ENCODE peak calls at places on chromosomes 12 and 14, in ten cellular contexts. One of them, this sample, is unnamed.

GRCh38 chr14:72916174-72916573 is 10.1 kb upstream of the DCAF4 start:
- DNase-seq in pancreas: no peak
- DNase-seq in NT2/D1: no peak
- DNase-seq in osteocyte: no peak
- DNase-seq in K562: no peak
- DNase-seq in uterus: no peak
- DNase-seq in GDM1: no peak
- DNase-seq in thoracic aorta: no peak
- DNase-seq in anterior cingulate cortex: no peak
- DNase-seq in endothelial cell: no peak
- DNase-seq in this sample: no peak

GRCh38 chr12:54605138-54605970 is 16.9 kb upstream of the PPP1R1A start:
- DNase-seq in pancreas: no peak
- DNase-seq in NT2/D1: no peak
- DNase-seq in osteocyte: no peak
- DNase-seq in K562: no peak
- DNase-seq in uterus: no peak
- DNase-seq in GDM1: no peak
- DNase-seq in thoracic aorta: no peak
- DNase-seq in anterior cingulate cortex: no peak
- DNase-seq in endothelial cell: no peak
- DNase-seq in this sample: no peak

GRCh38 chr14:75427482-75428229 is at the start of gene JDP2:
- DNase-seq in pancreas: peak
- DNase-seq in NT2/D1: no peak
- DNase-seq in osteocyte: peak
- DNase-seq in K562: peak
- DNase-seq in uterus: peak
- DNase-seq in GDM1: peak
- DNase-seq in thoracic aorta: peak
- DNase-seq in anterior cingulate cortex: peak
- DNase-seq in endothelial cell: peak
- DNase-seq in this sample: peak

GRCh38 chr12:104190641-104191176 is 24.9 kb upstream of the TXNRD1 start:
- DNase-seq in pancreas: no peak
- DNase-seq in NT2/D1: no peak
- DNase-seq in osteocyte: no peak
- DNase-seq in K562: no peak
- DNase-seq in uterus: no peak
- DNase-seq in GDM1: no peak
- DNase-seq in thoracic aorta: no peak
- DNase-seq in anterior cingulate cortex: no peak
- DNase-seq in endothelial cell: no peak
- DNase-seq in this sample: no peak

GRCh38 chr14:73149753-73150152 is 13.4 kb downstream of the PSEN1 start:
- DNase-seq in pancreas: no peak
- DNase-seq in NT2/D1: no peak
- DNase-seq in osteocyte: no peak
- DNase-seq in K562: no peak
- DNase-seq in uterus: no peak
- DNase-seq in GDM1: no peak
- DNase-seq in thoracic aorta: no peak
- DNase-seq in anterior cingulate cortex: no peak
- DNase-seq in endothelial cell: no peak
- DNase-seq in this sample: no peak

GRCh38 chr12:92144631-92145480 is 790 bp downstream of the BTG1 start:
- DNase-seq in pancreas: peak
- DNase-seq in NT2/D1: peak
- DNase-seq in osteocyte: peak
- DNase-seq in K562: peak
- DNase-seq in uterus: peak
- DNase-seq in GDM1: peak
- DNase-seq in thoracic aorta: peak
- DNase-seq in anterior cingulate cortex: peak
- DNase-seq in endothelial cell: peak
- DNase-seq in this sample: peak

GRCh38 chr14:92651793-92652382 is 96.5 kb downstream of the LGMN start:
- DNase-seq in pancreas: no peak
- DNase-seq in NT2/D1: no peak
- DNase-seq in osteocyte: no peak
- DNase-seq in K562: no peak
- DNase-seq in uterus: no peak
- DNase-seq in GDM1: peak
- DNase-seq in thoracic aorta: no peak
- DNase-seq in anterior cingulate cortex: no peak
- DNase-seq in endothelial cell: no peak
- DNase-seq in this sample: peak

GRCh38 chr12:6262211-6262610 is 48.3 kb upstream of the PLEKHG6 start:
- DNase-seq in pancreas: peak
- DNase-seq in NT2/D1: no peak
- DNase-seq in osteocyte: no peak
- DNase-seq in K562: no peak
- DNase-seq in uterus: no peak
- DNase-seq in GDM1: no peak
- DNase-seq in thoracic aorta: no peak
- DNase-seq in anterior cingulate cortex: no peak
- DNase-seq in endothelial cell: no peak
- DNase-seq in this sample: no peak

GRCh38 chr14:60722836-60723217 is 1.3 kb downstream of the SIX4 start:
- DNase-seq in pancreas: no peak
- DNase-seq in NT2/D1: no peak
- DNase-seq in osteocyte: no peak
- DNase-seq in K562: peak
- DNase-seq in uterus: no peak
- DNase-seq in GDM1: no peak
- DNase-seq in thoracic aorta: no peak
- DNase-seq in anterior cingulate cortex: no peak
- DNase-seq in endothelial cell: no peak
- DNase-seq in this sample: no peak

GRCh38 chr12:121926874-121927706 is 8.7 kb downstream of the CFAP251 start:
- DNase-seq in pancreas: no peak
- DNase-seq in NT2/D1: no peak
- DNase-seq in osteocyte: no peak
- DNase-seq in K562: no peak
- DNase-seq in uterus: no peak
- DNase-seq in GDM1: peak
- DNase-seq in thoracic aorta: no peak
- DNase-seq in anterior cingulate cortex: no peak
- DNase-seq in endothelial cell: no peak
- DNase-seq in this sample: no peak

GRCh38 chr14:93271111-93271510 is 61.7 kb downstream of the BTBD7 start:
- DNase-seq in pancreas: no peak
- DNase-seq in NT2/D1: no peak
- DNase-seq in osteocyte: no peak
- DNase-seq in K562: no peak
- DNase-seq in uterus: no peak
- DNase-seq in GDM1: no peak
- DNase-seq in thoracic aorta: no peak
- DNase-seq in anterior cingulate cortex: no peak
- DNase-seq in endothelial cell: no peak
- DNase-seq in this sample: no peak

GRCh38 chr12:108689314-108690190 is 41.8 kb downstream of the CORO1C start:
- DNase-seq in pancreas: no peak
- DNase-seq in NT2/D1: no peak
- DNase-seq in osteocyte: no peak
- DNase-seq in K562: peak
- DNase-seq in uterus: no peak
- DNase-seq in GDM1: peak
- DNase-seq in thoracic aorta: no peak
- DNase-seq in anterior cingulate cortex: no peak
- DNase-seq in endothelial cell: no peak
- DNase-seq in this sample: peak

GRCh38 chr14:68564826-68565760 is 227.8 kb downstream of the ZFP36L1 start:
- DNase-seq in pancreas: no peak
- DNase-seq in NT2/D1: no peak
- DNase-seq in osteocyte: no peak
- DNase-seq in K562: peak
- DNase-seq in uterus: no peak
- DNase-seq in GDM1: no peak
- DNase-seq in thoracic aorta: no peak
- DNase-seq in anterior cingulate cortex: no peak
- DNase-seq in endothelial cell: no peak
- DNase-seq in this sample: no peak

GRCh38 chr12:52052471-52053186 is 1.4 kb downstream of the NR4A1 start:
- DNase-seq in pancreas: peak
- DNase-seq in NT2/D1: no peak
- DNase-seq in osteocyte: no peak
- DNase-seq in K562: peak
- DNase-seq in uterus: peak
- DNase-seq in GDM1: no peak
- DNase-seq in thoracic aorta: no peak
- DNase-seq in anterior cingulate cortex: no peak
- DNase-seq in endothelial cell: no peak
- DNase-seq in this sample: no peak

GRCh38 chr12:112964915-112965314 is 13.4 kb upstream of the OAS2 start:
- DNase-seq in pancreas: no peak
- DNase-seq in NT2/D1: no peak
- DNase-seq in osteocyte: peak
- DNase-seq in K562: no peak
- DNase-seq in uterus: no peak
- DNase-seq in GDM1: no peak
- DNase-seq in thoracic aorta: no peak
- DNase-seq in anterior cingulate cortex: no peak
- DNase-seq in endothelial cell: no peak
- DNase-seq in this sample: no peak

GRCh38 chr14:99728981-99729451 is 44.9 kb downstream of the CYP46A1 start:
- DNase-seq in pancreas: peak
- DNase-seq in NT2/D1: no peak
- DNase-seq in osteocyte: peak
- DNase-seq in K562: no peak
- DNase-seq in uterus: peak
- DNase-seq in GDM1: no peak
- DNase-seq in thoracic aorta: no peak
- DNase-seq in anterior cingulate cortex: no peak
- DNase-seq in endothelial cell: no peak
- DNase-seq in this sample: no peak

GRCh38 chr12:115103884-115104883 is 420.2 kb upstream of the TBX3 start:
- DNase-seq in pancreas: no peak
- DNase-seq in NT2/D1: no peak
- DNase-seq in osteocyte: no peak
- DNase-seq in K562: no peak
- DNase-seq in uterus: no peak
- DNase-seq in GDM1: no peak
- DNase-seq in thoracic aorta: no peak
- DNase-seq in anterior cingulate cortex: no peak
- DNase-seq in endothelial cell: no peak
- DNase-seq in this sample: no peak

GRCh38 chr14:97785495-97785894 is 988.3 kb downstream of the VRK1 start:
- DNase-seq in pancreas: no peak
- DNase-seq in NT2/D1: no peak
- DNase-seq in osteocyte: no peak
- DNase-seq in K562: no peak
- DNase-seq in uterus: no peak
- DNase-seq in GDM1: no peak
- DNase-seq in thoracic aorta: no peak
- DNase-seq in anterior cingulate cortex: no peak
- DNase-seq in endothelial cell: no peak
- DNase-seq in this sample: no peak

GRCh38 chr14:96268426-96269358 is 12.7 kb downstream of the BDKRB1 start:
- DNase-seq in pancreas: no peak
- DNase-seq in NT2/D1: no peak
- DNase-seq in osteocyte: peak
- DNase-seq in K562: no peak
- DNase-seq in uterus: peak
- DNase-seq in GDM1: no peak
- DNase-seq in thoracic aorta: no peak
- DNase-seq in anterior cingulate cortex: no peak
- DNase-seq in endothelial cell: no peak
- DNase-seq in this sample: no peak

GRCh38 chr12:131408036-131408365 is 302.9 kb upstream of the SFSWAP start:
- DNase-seq in pancreas: no peak
- DNase-seq in NT2/D1: no peak
- DNase-seq in osteocyte: no peak
- DNase-seq in K562: no peak
- DNase-seq in uterus: no peak
- DNase-seq in GDM1: no peak
- DNase-seq in thoracic aorta: no peak
- DNase-seq in anterior cingulate cortex: no peak
- DNase-seq in endothelial cell: no peak
- DNase-seq in this sample: no peak

GRCh38 chr14:79585845-79586244 is 625.5 kb downstream of the DIO2 start:
- DNase-seq in pancreas: no peak
- DNase-seq in NT2/D1: no peak
- DNase-seq in osteocyte: no peak
- DNase-seq in K562: no peak
- DNase-seq in uterus: no peak
- DNase-seq in GDM1: no peak
- DNase-seq in thoracic aorta: no peak
- DNase-seq in anterior cingulate cortex: no peak
- DNase-seq in endothelial cell: no peak
- DNase-seq in this sample: no peak

GRCh38 chr12:31947971-31948370 is 11.2 kb upstream of the RESF1 start:
- DNase-seq in pancreas: no peak
- DNase-seq in NT2/D1: no peak
- DNase-seq in osteocyte: no peak
- DNase-seq in K562: no peak
- DNase-seq in uterus: no peak
- DNase-seq in GDM1: no peak
- DNase-seq in thoracic aorta: no peak
- DNase-seq in anterior cingulate cortex: no peak
- DNase-seq in endothelial cell: no peak
- DNase-seq in this sample: no peak

GRCh38 chr12:124213606-124214347 is 81.1 kb upstream of the RFLNA start:
- DNase-seq in pancreas: no peak
- DNase-seq in NT2/D1: no peak
- DNase-seq in osteocyte: no peak
- DNase-seq in K562: no peak
- DNase-seq in uterus: no peak
- DNase-seq in GDM1: no peak
- DNase-seq in thoracic aorta: no peak
- DNase-seq in anterior cingulate cortex: no peak
- DNase-seq in endothelial cell: no peak
- DNase-seq in this sample: no peak

GRCh38 chr12:41286426-41286825 is 98.3 kb downstream of the PDZRN4 start:
- DNase-seq in pancreas: no peak
- DNase-seq in NT2/D1: no peak
- DNase-seq in osteocyte: no peak
- DNase-seq in K562: no peak
- DNase-seq in uterus: no peak
- DNase-seq in GDM1: no peak
- DNase-seq in thoracic aorta: no peak
- DNase-seq in anterior cingulate cortex: no peak
- DNase-seq in endothelial cell: no peak
- DNase-seq in this sample: no peak

GRCh38 chr14:103198429-103199140 is 75.3 kb downstream of the TNFAIP2 start:
- DNase-seq in pancreas: no peak
- DNase-seq in NT2/D1: no peak
- DNase-seq in osteocyte: no peak
- DNase-seq in K562: no peak
- DNase-seq in uterus: peak
- DNase-seq in GDM1: no peak
- DNase-seq in thoracic aorta: no peak
- DNase-seq in anterior cingulate cortex: no peak
- DNase-seq in endothelial cell: no peak
- DNase-seq in this sample: no peak

GRCh38 chr14:79544671-79545070 is 666.6 kb downstream of the DIO2 start:
- DNase-seq in pancreas: no peak
- DNase-seq in NT2/D1: no peak
- DNase-seq in osteocyte: no peak
- DNase-seq in K562: no peak
- DNase-seq in uterus: no peak
- DNase-seq in GDM1: no peak
- DNase-seq in thoracic aorta: no peak
- DNase-seq in anterior cingulate cortex: no peak
- DNase-seq in endothelial cell: no peak
- DNase-seq in this sample: no peak

GRCh38 chr12:53645191-53645590 is 19.0 kb upstream of the ATF7 start:
- DNase-seq in pancreas: no peak
- DNase-seq in NT2/D1: no peak
- DNase-seq in osteocyte: no peak
- DNase-seq in K562: no peak
- DNase-seq in uterus: no peak
- DNase-seq in GDM1: no peak
- DNase-seq in thoracic aorta: no peak
- DNase-seq in anterior cingulate cortex: no peak
- DNase-seq in endothelial cell: no peak
- DNase-seq in this sample: no peak

GRCh38 chr14:53016491-53016890 is 65.6 kb upstream of the FERMT2 start:
- DNase-seq in pancreas: no peak
- DNase-seq in NT2/D1: no peak
- DNase-seq in osteocyte: no peak
- DNase-seq in K562: no peak
- DNase-seq in uterus: no peak
- DNase-seq in GDM1: no peak
- DNase-seq in thoracic aorta: no peak
- DNase-seq in anterior cingulate cortex: no peak
- DNase-seq in endothelial cell: no peak
- DNase-seq in this sample: no peak

This sample was measured in stimulated activated naive CD4-positive, alpha-beta T cell treated with Interleukin-2 at 50 U/mL for 16 hours.